ENCODE peak calls at places on chromosomes 7 and 10, in nine cellular contexts. One of them, this sample, is unnamed.

GRCh38 chr7:3007696-3008095 is 36.0 kb downstream of the CARD11 start:
- DNase-seq in neural progenitor cell: no peak
- DNase-seq in stomach: no peak
- DNase-seq in HFF-Myc: no peak
- DNase-seq in nephron progenitor cell: no peak
- DNase-seq in osteocyte: no peak
- DNase-seq in neural crest cell: no peak
- DNase-seq in WTC11: no peak
- DNase-seq in fibroblast of lung: no peak
- DNase-seq in this sample: no peak

GRCh38 chr10:91610444-91610843 is 22.4 kb downstream of the PPP1R3C start:
- DNase-seq in neural crest cell: no peak
- DNase-seq in HFF-Myc: no peak
- DNase-seq in WTC11: no peak
- DNase-seq in osteocyte: no peak
- DNase-seq in stomach: no peak
- DNase-seq in nephron progenitor cell: no peak
- DNase-seq in neural progenitor cell: no peak
- DNase-seq in fibroblast of lung: peak; percentile 67
- DNase-seq in this sample: no peak

GRCh38 chr7:51446356-51446755 is 129.7 kb upstream of the COBL start:
- DNase-seq in neural crest cell: no peak
- DNase-seq in osteocyte: no peak
- DNase-seq in neural progenitor cell: no peak
- DNase-seq in fibroblast of lung: no peak
- DNase-seq in HFF-Myc: no peak
- DNase-seq in WTC11: peak; percentile 62
- DNase-seq in nephron progenitor cell: no peak
- DNase-seq in stomach: no peak
- DNase-seq in this sample: no peak

GRCh38 chr7:129644634-129645230 is 33.2 kb downstream of the NRF1 start:
- DNase-seq in nephron progenitor cell: no peak
- DNase-seq in stomach: no peak
- DNase-seq in neural crest cell: no peak
- DNase-seq in HFF-Myc: no peak
- DNase-seq in neural progenitor cell: peak; percentile 15
- DNase-seq in fibroblast of lung: peak; percentile 50
- DNase-seq in WTC11: no peak
- DNase-seq in osteocyte: no peak
- DNase-seq in this sample: no peak

GRCh38 chr7:29946428-29947186 is 43.0 kb downstream of the SCRN1 start:
- DNase-seq in WTC11: peak; percentile 50
- DNase-seq in osteocyte: no peak
- DNase-seq in fibroblast of lung: peak; percentile 17
- DNase-seq in nephron progenitor cell: no peak
- DNase-seq in neural crest cell: no peak
- DNase-seq in stomach: peak; percentile 60
- DNase-seq in HFF-Myc: no peak
- DNase-seq in neural progenitor cell: no peak
- DNase-seq in this sample: no peak

GRCh38 chr7:115357213-115357999 is 435.5 kb downstream of the MDFIC start:
- DNase-seq in neural crest cell: no peak
- DNase-seq in fibroblast of lung: peak; percentile 69
- DNase-seq in neural progenitor cell: no peak
- DNase-seq in osteocyte: no peak
- DNase-seq in nephron progenitor cell: no peak
- DNase-seq in stomach: no peak
- DNase-seq in HFF-Myc: peak; percentile 99
- DNase-seq in WTC11: no peak
- DNase-seq in this sample: no peak

GRCh38 chr10:132900211-132900756 is 42.1 kb downstream of the CFAP46 start:
- DNase-seq in WTC11: no peak
- DNase-seq in stomach: no peak
- DNase-seq in neural progenitor cell: no peak
- DNase-seq in HFF-Myc: no peak
- DNase-seq in neural crest cell: no peak
- DNase-seq in fibroblast of lung: no peak
- DNase-seq in osteocyte: no peak
- DNase-seq in nephron progenitor cell: no peak
- DNase-seq in this sample: no peak

GRCh38 chr10:17787087-17787942 is 21.8 kb upstream of the MRC1 start:
- DNase-seq in stomach: no peak
- DNase-seq in osteocyte: no peak
- DNase-seq in fibroblast of lung: peak; percentile 98
- DNase-seq in neural crest cell: no peak
- DNase-seq in nephron progenitor cell: no peak
- DNase-seq in HFF-Myc: peak; percentile 88
- DNase-seq in WTC11: no peak
- DNase-seq in neural progenitor cell: no peak
- DNase-seq in this sample: no peak

GRCh38 chr10:109835257-109835656 is 88.1 kb downstream of the XPNPEP1 start:
- DNase-seq in HFF-Myc: no peak
- DNase-seq in osteocyte: no peak
- DNase-seq in neural progenitor cell: no peak
- DNase-seq in neural crest cell: no peak
- DNase-seq in fibroblast of lung: no peak
- DNase-seq in stomach: no peak
- DNase-seq in WTC11: no peak
- DNase-seq in nephron progenitor cell: no peak
- DNase-seq in this sample: no peak

GRCh38 chr10:51867956-51868355 is 168.6 kb upstream of the CSTF2T start:
- DNase-seq in fibroblast of lung: peak; percentile 94
- DNase-seq in WTC11: no peak
- DNase-seq in neural crest cell: no peak
- DNase-seq in HFF-Myc: peak; percentile 66
- DNase-seq in neural progenitor cell: no peak
- DNase-seq in nephron progenitor cell: no peak
- DNase-seq in stomach: no peak
- DNase-seq in osteocyte: no peak
- DNase-seq in this sample: no peak

GRCh38 chr7:49112222-49112621 is 187.9 kb downstream of the CDC14C start:
- DNase-seq in stomach: no peak
- DNase-seq in neural progenitor cell: no peak
- DNase-seq in osteocyte: no peak
- DNase-seq in HFF-Myc: no peak
- DNase-seq in neural crest cell: no peak
- DNase-seq in fibroblast of lung: no peak
- DNase-seq in WTC11: no peak
- DNase-seq in nephron progenitor cell: no peak
- DNase-seq in this sample: no peak

GRCh38 chr10:132804785-132805426 is 19.0 kb upstream of the NKX6-2 start:
- DNase-seq in stomach: peak; percentile 20
- DNase-seq in osteocyte: no peak
- DNase-seq in fibroblast of lung: no peak
- DNase-seq in neural crest cell: no peak
- DNase-seq in neural progenitor cell: no peak
- DNase-seq in HFF-Myc: no peak
- DNase-seq in WTC11: no peak
- DNase-seq in nephron progenitor cell: no peak
- DNase-seq in this sample: no peak

GRCh38 chr10:126749030-126749655 is 78.7 kb upstream of the C10orf90 start:
- DNase-seq in neural crest cell: peak; percentile 92
- DNase-seq in neural progenitor cell: peak; percentile 90
- DNase-seq in nephron progenitor cell: peak; percentile 88
- DNase-seq in stomach: peak; percentile 85
- DNase-seq in HFF-Myc: peak; percentile 47
- DNase-seq in osteocyte: peak; percentile 90
- DNase-seq in WTC11: peak; percentile 92
- DNase-seq in fibroblast of lung: peak; percentile 80
- DNase-seq in this sample: peak; percentile 22

GRCh38 chr7:45129906-45130305 is 18.4 kb upstream of the TBRG4 start:
- DNase-seq in WTC11: no peak
- DNase-seq in HFF-Myc: no peak
- DNase-seq in neural crest cell: no peak
- DNase-seq in neural progenitor cell: no peak
- DNase-seq in fibroblast of lung: no peak
- DNase-seq in stomach: no peak
- DNase-seq in osteocyte: no peak
- DNase-seq in nephron progenitor cell: no peak
- DNase-seq in this sample: no peak

GRCh38 chr10:14126697-14127440 is 203.9 kb downstream of the FRMD4A start:
- DNase-seq in WTC11: no peak
- DNase-seq in nephron progenitor cell: no peak
- DNase-seq in fibroblast of lung: peak; percentile 52
- DNase-seq in stomach: no peak
- DNase-seq in neural progenitor cell: no peak
- DNase-seq in HFF-Myc: peak; percentile 26
- DNase-seq in osteocyte: no peak
- DNase-seq in neural crest cell: no peak
- DNase-seq in this sample: no peak

GRCh38 chr7:38840736-38841460 is 68.1 kb downstream of the VPS41 start:
- DNase-seq in nephron progenitor cell: no peak
- DNase-seq in neural crest cell: no peak
- DNase-seq in stomach: no peak
- DNase-seq in WTC11: no peak
- DNase-seq in fibroblast of lung: peak; percentile 91
- DNase-seq in neural progenitor cell: no peak
- DNase-seq in HFF-Myc: no peak
- DNase-seq in osteocyte: no peak
- DNase-seq in this sample: no peak

GRCh38 chr10:70283445-70284399 is at the start of gene NPFFR1:
- DNase-seq in HFF-Myc: no peak
- DNase-seq in osteocyte: no peak
- DNase-seq in neural progenitor cell: peak; percentile 81
- DNase-seq in nephron progenitor cell: peak; percentile 54
- DNase-seq in fibroblast of lung: no peak
- DNase-seq in stomach: no peak
- DNase-seq in neural crest cell: no peak
- DNase-seq in WTC11: peak; percentile 71
- DNase-seq in this sample: no peak

GRCh38 chr10:3258291-3258848 is 85.8 kb upstream of the PITRM1 start:
- DNase-seq in HFF-Myc: no peak
- DNase-seq in neural progenitor cell: no peak
- DNase-seq in neural crest cell: no peak
- DNase-seq in nephron progenitor cell: no peak
- DNase-seq in fibroblast of lung: no peak
- DNase-seq in WTC11: no peak
- DNase-seq in osteocyte: no peak
- DNase-seq in stomach: no peak
- DNase-seq in this sample: no peak

GRCh38 chr7:158816995-158817394 is 12.3 kb downstream of the ESYT2 start:
- DNase-seq in neural progenitor cell: no peak
- DNase-seq in neural crest cell: no peak
- DNase-seq in nephron progenitor cell: no peak
- DNase-seq in stomach: peak; percentile 40
- DNase-seq in fibroblast of lung: no peak
- DNase-seq in HFF-Myc: no peak
- DNase-seq in osteocyte: no peak
- DNase-seq in WTC11: peak; percentile 25
- DNase-seq in this sample: no peak

GRCh38 chr10:107814865-107815487 is 650.5 kb upstream of the SORCS1 start:
- DNase-seq in WTC11: peak; percentile 67
- DNase-seq in neural progenitor cell: peak; percentile 82
- DNase-seq in stomach: peak; percentile 34
- DNase-seq in HFF-Myc: peak; percentile 7
- DNase-seq in osteocyte: no peak
- DNase-seq in neural crest cell: peak; percentile 61
- DNase-seq in nephron progenitor cell: peak; percentile 52
- DNase-seq in fibroblast of lung: peak; percentile 31
- DNase-seq in this sample: no peak
- TF ChIP-seq CTCF in WTC11: peak; percentile 71
- TF ChIP-seq CTCF in neural progenitor cell: peak; percentile 79
- TF ChIP-seq CTCF in stomach: peak; percentile 45
- TF ChIP-seq CTCF in HFF-Myc: peak; percentile 52
- TF ChIP-seq CTCF in osteocyte: peak; percentile 61
- TF ChIP-seq CTCF in neural crest cell: peak; percentile 84
- TF ChIP-seq CTCF in nephron progenitor cell: peak; percentile 62
- TF ChIP-seq CTCF in fibroblast of lung: peak; percentile 53
- TF ChIP-seq CTCF in this sample: no peak

GRCh38 chr10:98215378-98215777 is 52.6 kb downstream of the LOXL4 start:
- DNase-seq in HFF-Myc: no peak
- DNase-seq in fibroblast of lung: no peak
- DNase-seq in neural crest cell: no peak
- DNase-seq in osteocyte: no peak
- DNase-seq in neural progenitor cell: no peak
- DNase-seq in nephron progenitor cell: no peak
- DNase-seq in WTC11: no peak
- DNase-seq in stomach: no peak
- DNase-seq in this sample: no peak

GRCh38 chr10:98212204-98212603 is 55.8 kb downstream of the LOXL4 start:
- DNase-seq in HFF-Myc: no peak
- DNase-seq in nephron progenitor cell: no peak
- DNase-seq in WTC11: no peak
- DNase-seq in osteocyte: no peak
- DNase-seq in fibroblast of lung: no peak
- DNase-seq in neural crest cell: no peak
- DNase-seq in stomach: no peak
- DNase-seq in neural progenitor cell: no peak
- DNase-seq in this sample: no peak

GRCh38 chr10:98217793-98218192 is 50.2 kb downstream of the LOXL4 start:
- DNase-seq in stomach: no peak
- DNase-seq in WTC11: no peak
- DNase-seq in fibroblast of lung: no peak
- DNase-seq in osteocyte: no peak
- DNase-seq in neural progenitor cell: no peak
- DNase-seq in nephron progenitor cell: no peak
- DNase-seq in neural crest cell: no peak
- DNase-seq in HFF-Myc: no peak
- DNase-seq in this sample: no peak

GRCh38 chr10:98209441-98209840 is 58.6 kb downstream of the LOXL4 start:
- DNase-seq in nephron progenitor cell: no peak
- DNase-seq in WTC11: no peak
- DNase-seq in fibroblast of lung: no peak
- DNase-seq in HFF-Myc: no peak
- DNase-seq in neural crest cell: no peak
- DNase-seq in osteocyte: no peak
- DNase-seq in stomach: no peak
- DNase-seq in neural progenitor cell: no peak
- DNase-seq in this sample: no peak

GRCh38 chr10:98213740-98214139 is 54.3 kb downstream of the LOXL4 start:
- DNase-seq in nephron progenitor cell: no peak
- DNase-seq in WTC11: no peak
- DNase-seq in fibroblast of lung: no peak
- DNase-seq in stomach: no peak
- DNase-seq in neural crest cell: no peak
- DNase-seq in osteocyte: no peak
- DNase-seq in HFF-Myc: no peak
- DNase-seq in neural progenitor cell: no peak
- DNase-seq in this sample: no peak
- TF ChIP-seq CTCF in nephron progenitor cell: no peak
- TF ChIP-seq CTCF in WTC11: no peak
- TF ChIP-seq CTCF in fibroblast of lung: no peak
- TF ChIP-seq CTCF in stomach: no peak
- TF ChIP-seq CTCF in neural crest cell: no peak
- TF ChIP-seq CTCF in osteocyte: no peak
- TF ChIP-seq CTCF in HFF-Myc: no peak
- TF ChIP-seq CTCF in neural progenitor cell: no peak
- TF ChIP-seq CTCF in this sample: no peak

GRCh38 chr7:108592633-108593277 is 23.1 kb downstream of the DNAJB9 start:
- DNase-seq in nephron progenitor cell: peak; percentile 15
- DNase-seq in osteocyte: no peak
- DNase-seq in stomach: no peak
- DNase-seq in WTC11: no peak
- DNase-seq in fibroblast of lung: peak; percentile 12
- DNase-seq in neural crest cell: no peak
- DNase-seq in HFF-Myc: no peak
- DNase-seq in neural progenitor cell: peak; percentile 49
- DNase-seq in this sample: no peak
- TF ChIP-seq CTCF in nephron progenitor cell: no peak
- TF ChIP-seq CTCF in osteocyte: peak; percentile 47
- TF ChIP-seq CTCF in stomach: no peak
- TF ChIP-seq CTCF in WTC11: no peak
- TF ChIP-seq CTCF in fibroblast of lung: no peak
- TF ChIP-seq CTCF in neural crest cell: peak; percentile 60
- TF ChIP-seq CTCF in HFF-Myc: peak; percentile 24
- TF ChIP-seq CTCF in neural progenitor cell: peak; percentile 46
- TF ChIP-seq CTCF in this sample: no peak

GRCh38 chr10:71957546-71958275 is 6.5 kb upstream of the CHST3 start:
- DNase-seq in neural crest cell: no peak
- DNase-seq in neural progenitor cell: no peak
- DNase-seq in stomach: no peak
- DNase-seq in nephron progenitor cell: no peak
- DNase-seq in WTC11: no peak
- DNase-seq in HFF-Myc: no peak
- DNase-seq in osteocyte: no peak
- DNase-seq in fibroblast of lung: no peak
- DNase-seq in this sample: no peak
- TF ChIP-seq CTCF in neural crest cell: peak; percentile 23
- TF ChIP-seq CTCF in neural progenitor cell: peak; percentile 26
- TF ChIP-seq CTCF in stomach: no peak
- TF ChIP-seq CTCF in nephron progenitor cell: no peak
- TF ChIP-seq CTCF in WTC11: no peak
- TF ChIP-seq CTCF in HFF-Myc: peak; percentile 24
- TF ChIP-seq CTCF in osteocyte: peak; percentile 19
- TF ChIP-seq CTCF in fibroblast of lung: no peak
- TF ChIP-seq CTCF in this sample: no peak

This sample was measured in activated B cell treated with CpG ODN at 0.5 μM for 24 hours.